ENCODE peak calls at places on chromosomes 6 and 20, in five cellular contexts. C is lower lobe of right lung; F is omental fat pad; Q is activated T-helper 1 cell treated with anti-CD3 and anti-CD28 coated beads, Interleukin-2, amount 50 U/mL, for 16 hours; S is NCI-H1092 treated with DMSO at 0.1 percent for 48 hours. H is an unnamed sample.

GRCh38 chr20:57566399-57566798 is 5.5 kb downstream of the PCK1 start:
- DNase-seq in Q (no peak), S (no peak), F (no peak), C (no peak), H (no peak)

GRCh38 chr20:1429143-1429728 is 36.4 kb upstream of the FKBP1A start:
- DNase-seq in S (no peak), Q (no peak), F (no peak), C (no peak), H (no peak)

GRCh38 chr6:122265755-122266154 is 133.7 kb upstream of the HSF2 start:
- DNase-seq in F (no peak), Q (no peak), C (no peak), S (no peak), H (no peak)

GRCh38 chr20:62936996-62937352 is 973 bp upstream of the GID8 start:
- DNase-seq in Q (no peak), S (no peak), F (no peak), C (no peak), H (no peak)

GRCh38 chr6:52534966-52535390 is 41.9 kb downstream of the TRAM2 start:
- DNase-seq in F (no peak), Q (no peak), C (no peak), S (no peak), H (no peak)

GRCh38 chr6:108809211-108809610 is 39.0 kb upstream of the ARMC2 start:
- DNase-seq in S (no peak), C (no peak), F (no peak), Q (no peak), H (no peak)

GRCh38 chr6:90393232-90393884 is 96.7 kb upstream of the BACH2 start:
- DNase-seq in F (peak; percentile 52), Q (peak; percentile 45), C (no peak), S (peak; percentile 47), H (peak; percentile 87)

GRCh38 chr6:35063701-35064507 is 77.2 kb downstream of the TCP11 start:
- DNase-seq in F (no peak), C (no peak), Q (no peak), S (no peak), H (no peak)

GRCh38 chr20:4811661-4812181 is 90.0 kb downstream of the PRND start:
- DNase-seq in C (peak; percentile 84), S (no peak), Q (no peak), F (no peak), H (peak; percentile 81)

GRCh38 chr6:42166444-42167141 is 6.6 kb upstream of the GUCA1A start:
- DNase-seq in F (peak; percentile 70), S (peak; percentile 66), Q (peak; percentile 67), C (no peak), H (peak; percentile 73)

GRCh38 chr6:36674942-36675341 is 3.6 kb upstream of the CDKN1A start:
- DNase-seq in F (no peak), S (no peak), C (no peak), Q (no peak), H (no peak)

GRCh38 chr6:16540804-16541752 is 220.2 kb downstream of the ATXN1 start:
- DNase-seq in C (no peak), S (no peak), F (no peak), Q (no peak), H (no peak)

GRCh38 chr6:20540683-20541082 is 6.4 kb downstream of the CDKAL1 start:
- DNase-seq in S (no peak), C (no peak), F (no peak), Q (no peak), H (no peak)

GRCh38 chr6:67558985-67559384 is 1076.1 kb upstream of the ADGRB3 start:
- DNase-seq in S (no peak), Q (no peak), C (no peak), F (no peak), H (no peak)

GRCh38 chr6:56314683-56315523 is 67.5 kb upstream of the COL21A1 start:
- DNase-seq in S (peak; percentile 38), C (no peak), Q (no peak), F (no peak), H (no peak)

GRCh38 chr6:116672306-116672705 is 3.7 kb upstream of the ZUP1 start:
- DNase-seq in S (no peak), F (no peak), C (no peak), Q (no peak), H (no peak)

GRCh38 chr6:30810813-30811329 is 66.5 kb upstream of the IER3 start:
- DNase-seq in C (no peak), F (no peak), S (no peak), Q (peak; percentile 71), H (peak; percentile 82)

GRCh38 chr6:6002005-6002808 is 4.5 kb downstream of the NRN1 start:
- DNase-seq in C (no peak), F (no peak), Q (no peak), S (no peak), H (peak; percentile 25)

GRCh38 chr6:166497087-166497899 is 89.2 kb downstream of the RAMACL start:
- DNase-seq in Q (no peak), S (no peak), F (no peak), C (no peak), H (no peak)

H was measured in naive thymus-derived CD4-positive, alpha-beta T cell.